ENCODE peak calls at places on chromosomes 12 and 14, in six cellular contexts. K is hippocampal formation; A is Daoy; Q is stimulated activated CD4-positive, alpha-beta T cell treated with anti-CD3 and anti-CD28 coated beads, Interleukin-1b, Interleukin-23, amount 100 ng/mL, for 24 hours; W is astrocyte; B is EL. I is an unnamed sample.

GRCh38 chr12:8590842-8591545 is 21.7 kb downstream of the AICDA start:
- DNase-seq in K (no peak), B (no peak), W (no peak), Q (no peak), A (peak; percentile 23), I (peak; percentile 14)

GRCh38 chr14:59126714-59127436 is 61.6 kb upstream of the DAAM1 start:
- DNase-seq in Q (no peak), K (no peak), W (peak; percentile 28), B (peak; percentile 61), A (peak; percentile 71), I (peak; percentile 71)

GRCh38 chr12:85575115-85576096 is 260.8 kb downstream of the RASSF9 start:
- DNase-seq in A (peak; percentile 62), Q (no peak), K (peak; percentile 18), B (peak; percentile 63), W (peak; percentile 20), I (peak; percentile 91)

GRCh38 chr12:97063292-97063935 is 156.4 kb downstream of the NEDD1 start:
- DNase-seq in K (no peak), A (no peak), B (no peak), W (peak; percentile 54), Q (no peak), I (no peak)

GRCh38 chr12:31002361-31002725 is 71.3 kb upstream of the DDX11 start:
- DNase-seq in W (no peak), A (no peak), Q (no peak), K (no peak), B (no peak), I (no peak)

GRCh38 chr14:65237956-65238355 is 135.6 kb upstream of the MAX start:
- DNase-seq in Q (no peak), K (no peak), W (no peak), B (no peak), A (peak; percentile 80), I (no peak)

GRCh38 chr12:98595152-98595988 is 1.9 kb downstream of the SLC25A3 start:
- DNase-seq in Q (no peak), K (no peak), B (peak; percentile 84), W (peak; percentile 76), A (peak; percentile 33), I (no peak)

GRCh38 chr14:24092960-24093900 is 881 bp upstream of the PCK2 start:
- DNase-seq in A (no peak), W (no peak), Q (no peak), B (no peak), K (no peak), I (no peak)

GRCh38 chr14:101835166-101835557 is 73.7 kb downstream of the PPP2R5C start:
- DNase-seq in A (no peak), K (no peak), W (peak; percentile 50), Q (no peak), B (no peak), I (no peak)

GRCh38 chr12:10982244-10982643 is 4.5 kb downstream of the TAS2R50 start:
- DNase-seq in Q (no peak), A (no peak), K (no peak), B (no peak), W (no peak), I (no peak)

GRCh38 chr12:76720068-76720467 is 43.8 kb upstream of the ZDHHC17 start:
- DNase-seq in B (peak; percentile 86), A (peak; percentile 65), Q (no peak), K (no peak), W (peak; percentile 87), I (no peak)

GRCh38 chr12:128818065-128819022 is 5.4 kb downstream of the SLC15A4 start:
- DNase-seq in W (peak; percentile 79), B (peak; percentile 38), K (no peak), A (peak; percentile 75), Q (no peak), I (peak; percentile 72)

GRCh38 chr14:100747021-100747586 is 20.4 kb downstream of the DLK1 start:
- DNase-seq in A (peak; percentile 81), W (peak; percentile 98), K (no peak), Q (no peak), B (peak; percentile 88), I (no peak)

GRCh38 chr12:113128802-113129663 is 6.5 kb downstream of the RASAL1 start:
- DNase-seq in A (no peak), W (no peak), B (no peak), Q (no peak), K (no peak), I (no peak)

GRCh38 chr12:96352161-96352835 is 47.9 kb downstream of the CDK17 start:
- DNase-seq in Q (no peak), K (no peak), W (no peak), B (no peak), A (no peak), I (no peak)

GRCh38 chr14:56686416-56686815 is 106.8 kb downstream of the TMEM260 start:
- DNase-seq in B (no peak), A (peak; percentile 45), W (no peak), K (no peak), Q (no peak), I (peak; percentile 16)

GRCh38 chr14:103362780-103363179 is 22.4 kb upstream of the MARK3 start:
- DNase-seq in Q (no peak), A (no peak), W (no peak), B (no peak), K (no peak), I (no peak)

GRCh38 chr12:75289678-75290200 is 40.4 kb downstream of the CAPS2 start:
- DNase-seq in K (no peak), Q (no peak), B (peak; percentile 17), A (no peak), W (no peak), I (peak; percentile 26)

GRCh38 chr14:74313601-74314000 is 10.9 kb upstream of the ABCD4 start:
- DNase-seq in A (no peak), W (no peak), B (no peak), K (no peak), Q (no peak), I (no peak)

GRCh38 chr12:79689477-79690155 is 1.1 kb downstream of the PAWR start:
- DNase-seq in Q (no peak), W (no peak), A (peak; percentile 73), B (peak; percentile 56), K (peak; percentile 41), I (peak; percentile 44)

GRCh38 chr12:9134981-9135628 is 19.4 kb upstream of the A2M start:
- DNase-seq in Q (no peak), A (no peak), K (no peak), W (no peak), B (peak; percentile 6), I (peak; percentile 78)

GRCh38 chr12:13062669-13063068 is 18.5 kb downstream of the FAM234B start:
- DNase-seq in W (no peak), K (no peak), A (no peak), B (no peak), Q (no peak), I (no peak)

GRCh38 chr12:124498870-124499753 is 68.3 kb downstream of the NCOR2 start:
- DNase-seq in W (peak; percentile 74), Q (no peak), K (no peak), A (peak; percentile 55), B (peak; percentile 38), I (no peak)

GRCh38 chr12:32265461-32265860 is 133.9 kb upstream of the FGD4 start:
- DNase-seq in Q (no peak), W (no peak), B (no peak), K (no peak), A (no peak), I (no peak)

GRCh38 chr12:102167821-102168605 is 29.6 kb downstream of the PMCH start:
- DNase-seq in W (no peak), Q (no peak), A (no peak), K (no peak), B (no peak), I (no peak)

GRCh38 chr12:105922670-105923102 is 216.1 kb downstream of the NUAK1 start:
- DNase-seq in K (no peak), A (peak; percentile 51), B (peak; percentile 77), Q (no peak), W (peak; percentile 90), I (no peak)

GRCh38 chr14:105493921-105494605 is 3.0 kb downstream of the TEDC1 start:
- DNase-seq in K (no peak), W (no peak), A (no peak), B (no peak), Q (no peak), I (no peak)

GRCh38 chr12:48352157-48352775 is 1.5 kb upstream of the ZNF641 start:
- DNase-seq in K (no peak), W (no peak), B (no peak), Q (no peak), A (no peak), I (no peak)

GRCh38 chr12:85955127-85955526 is 81.0 kb downstream of the NTS start:
- DNase-seq in B (no peak), Q (no peak), K (no peak), A (no peak), W (no peak), I (peak; percentile 42)

GRCh38 chr12:13000616-13000934 is 510 bp upstream of the HEBP1 start:
- DNase-seq in W (no peak), A (no peak), B (no peak), Q (no peak), K (no peak), I (no peak)

GRCh38 chr14:104434214-104435076 is 145.1 kb upstream of the C14orf180 start:
- DNase-seq in K (no peak), W (no peak), B (no peak), A (no peak), Q (no peak), I (no peak)